ENCODE peak calls at places on chromosomes 7 and 10, in ten cellular contexts. One of them, this sample, is unnamed.

GRCh38 chr10:48514916-48515315 is 90.0 kb downstream of the ARHGAP22 start:
- DNase-seq in endothelial cell of umbilical vein: no peak
- DNase-seq in GM23338: no peak
- DNase-seq in SK-N-SH: no peak
- DNase-seq in breast epithelium: no peak
- DNase-seq in Panc1: no peak
- DNase-seq in stomach: no peak
- DNase-seq in HCT116: no peak
- DNase-seq in upper lobe of left lung: no peak
- DNase-seq in sigmoid colon: no peak
- DNase-seq in this sample: no peak

GRCh38 chr10:128087884-128088695 is 38.1 kb downstream of the MKI67 start:
- DNase-seq in endothelial cell of umbilical vein: no peak
- DNase-seq in GM23338: peak; percentile 57
- DNase-seq in SK-N-SH: peak; percentile 54
- DNase-seq in breast epithelium: no peak
- DNase-seq in Panc1: no peak
- DNase-seq in stomach: no peak
- DNase-seq in HCT116: peak; percentile 47
- DNase-seq in upper lobe of left lung: no peak
- DNase-seq in sigmoid colon: no peak
- DNase-seq in this sample: no peak

GRCh38 chr10:98414932-98415709 is at the start of gene PYROXD2:
- DNase-seq in endothelial cell of umbilical vein: peak; percentile 88
- DNase-seq in GM23338: peak; percentile 84
- DNase-seq in SK-N-SH: peak; percentile 88
- DNase-seq in breast epithelium: peak; percentile 86
- DNase-seq in Panc1: no peak
- DNase-seq in stomach: peak; percentile 89
- DNase-seq in HCT116: peak; percentile 81
- DNase-seq in upper lobe of left lung: peak; percentile 90
- DNase-seq in sigmoid colon: peak; percentile 97
- DNase-seq in this sample: peak; percentile 93

GRCh38 chr10:44962870-44963738 is 3.5 kb downstream of the RASSF4 start:
- DNase-seq in endothelial cell of umbilical vein: no peak
- DNase-seq in GM23338: peak; percentile 78
- DNase-seq in SK-N-SH: no peak
- DNase-seq in breast epithelium: no peak
- DNase-seq in Panc1: no peak
- DNase-seq in stomach: no peak
- DNase-seq in HCT116: no peak
- DNase-seq in upper lobe of left lung: no peak
- DNase-seq in sigmoid colon: peak; percentile 67
- DNase-seq in this sample: peak; percentile 55

GRCh38 chr10:50394832-50395231 is 143.5 kb upstream of the ASAH2 start:
- DNase-seq in endothelial cell of umbilical vein: peak; percentile 36
- DNase-seq in GM23338: no peak
- DNase-seq in SK-N-SH: no peak
- DNase-seq in breast epithelium: no peak
- DNase-seq in Panc1: no peak
- DNase-seq in stomach: no peak
- DNase-seq in HCT116: no peak
- DNase-seq in upper lobe of left lung: no peak
- DNase-seq in sigmoid colon: no peak
- DNase-seq in this sample: no peak

GRCh38 chr10:118908487-118909280 is 120.8 kb upstream of the NANOS1 start:
- DNase-seq in endothelial cell of umbilical vein: no peak
- DNase-seq in GM23338: no peak
- DNase-seq in SK-N-SH: peak; percentile 73
- DNase-seq in breast epithelium: no peak
- DNase-seq in Panc1: no peak
- DNase-seq in stomach: no peak
- DNase-seq in HCT116: no peak
- DNase-seq in upper lobe of left lung: peak; percentile 54
- DNase-seq in sigmoid colon: no peak
- DNase-seq in this sample: peak; percentile 56

GRCh38 chr7:29879609-29880008 is 73.3 kb downstream of the WIPF3 start:
- DNase-seq in endothelial cell of umbilical vein: no peak
- DNase-seq in GM23338: no peak
- DNase-seq in SK-N-SH: no peak
- DNase-seq in breast epithelium: no peak
- DNase-seq in Panc1: no peak
- DNase-seq in stomach: no peak
- DNase-seq in HCT116: no peak
- DNase-seq in upper lobe of left lung: no peak
- DNase-seq in sigmoid colon: peak; percentile 85
- DNase-seq in this sample: no peak

GRCh38 chr10:33664070-33664469 is 329.6 kb upstream of the NRP1 start:
- DNase-seq in endothelial cell of umbilical vein: no peak
- DNase-seq in GM23338: no peak
- DNase-seq in SK-N-SH: no peak
- DNase-seq in breast epithelium: no peak
- DNase-seq in Panc1: no peak
- DNase-seq in stomach: no peak
- DNase-seq in HCT116: no peak
- DNase-seq in upper lobe of left lung: no peak
- DNase-seq in sigmoid colon: no peak
- DNase-seq in this sample: no peak

DNA sequence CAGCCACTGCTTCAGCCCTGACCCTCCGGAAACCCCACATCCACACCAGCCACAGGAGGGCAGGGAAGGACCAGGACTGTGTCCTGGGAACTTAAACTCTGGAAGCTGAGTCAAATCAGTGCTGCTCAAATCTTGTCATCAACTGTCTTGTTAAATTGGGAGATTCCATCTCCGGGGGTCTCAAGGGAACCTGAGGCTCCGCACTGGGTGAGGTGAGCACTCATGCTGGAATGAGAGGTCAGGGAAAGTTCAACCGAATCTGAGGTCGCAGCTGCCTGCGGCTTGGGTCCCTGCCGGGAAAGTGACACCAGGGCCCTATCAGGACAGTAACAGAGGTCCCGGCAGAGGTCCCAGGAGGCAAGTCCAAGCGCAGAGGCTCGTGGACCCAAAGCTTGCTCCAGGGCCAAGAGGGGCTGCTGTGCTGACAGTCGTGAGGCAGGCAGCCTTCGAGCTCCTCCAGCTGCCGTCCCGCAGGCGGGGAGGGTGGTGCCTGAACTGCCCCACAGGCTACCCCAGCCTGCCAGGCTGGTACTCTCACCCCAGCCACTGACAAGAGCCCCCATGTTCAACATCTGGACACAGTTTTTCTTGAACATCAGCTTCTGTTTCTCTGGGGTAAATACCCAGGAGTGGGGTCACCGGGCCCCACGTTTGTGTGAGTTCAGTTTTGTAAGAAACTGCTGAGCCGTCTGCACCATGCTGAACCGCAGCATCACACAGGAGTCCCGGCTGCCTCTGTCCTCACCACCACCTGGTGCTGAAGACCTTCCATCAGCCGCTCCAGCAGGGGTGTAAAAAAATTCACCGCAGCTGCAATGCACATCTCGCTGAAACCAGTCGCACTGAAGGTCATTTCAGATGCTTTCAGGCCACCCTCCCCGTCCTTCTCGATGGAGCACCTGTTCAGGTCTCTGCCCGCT is 101.0 kb downstream of the DIP2C start:
- DNase-seq in endothelial cell of umbilical vein: no peak
- DNase-seq in GM23338: no peak
- DNase-seq in SK-N-SH: no peak
- DNase-seq in breast epithelium: no peak
- DNase-seq in Panc1: no peak
- DNase-seq in stomach: no peak
- DNase-seq in HCT116: no peak
- DNase-seq in upper lobe of left lung: peak; percentile 70
- DNase-seq in sigmoid colon: no peak
- DNase-seq in this sample: no peak
- TF ChIP-seq CTCF in endothelial cell of umbilical vein: no peak
- TF ChIP-seq CTCF in GM23338: peak; percentile 37
- TF ChIP-seq CTCF in SK-N-SH: peak; percentile 15
- TF ChIP-seq CTCF in breast epithelium: no peak
- TF ChIP-seq CTCF in Panc1: no peak
- TF ChIP-seq CTCF in stomach: no peak
- TF ChIP-seq CTCF in HCT116: no peak
- TF ChIP-seq CTCF in upper lobe of left lung: no peak
- TF ChIP-seq CTCF in sigmoid colon: peak; percentile 21
- TF ChIP-seq CTCF in this sample: no peak

GRCh38 chr10:79319372-79319771 is 27.9 kb upstream of the PPIF start:
- DNase-seq in endothelial cell of umbilical vein: no peak
- DNase-seq in GM23338: no peak
- DNase-seq in SK-N-SH: no peak
- DNase-seq in breast epithelium: no peak
- DNase-seq in Panc1: no peak
- DNase-seq in stomach: no peak
- DNase-seq in HCT116: no peak
- DNase-seq in upper lobe of left lung: no peak
- DNase-seq in sigmoid colon: no peak
- DNase-seq in this sample: no peak

GRCh38 chr10:79322616-79323566 is 24.4 kb upstream of the PPIF start:
- DNase-seq in endothelial cell of umbilical vein: no peak
- DNase-seq in GM23338: no peak
- DNase-seq in SK-N-SH: no peak
- DNase-seq in breast epithelium: peak; percentile 78
- DNase-seq in Panc1: no peak
- DNase-seq in stomach: peak; percentile 55
- DNase-seq in HCT116: no peak
- DNase-seq in upper lobe of left lung: no peak
- DNase-seq in sigmoid colon: peak; percentile 88
- DNase-seq in this sample: peak; percentile 71

GRCh38 chr10:79321951-79322350 is 25.3 kb upstream of the PPIF start:
- DNase-seq in endothelial cell of umbilical vein: no peak
- DNase-seq in GM23338: no peak
- DNase-seq in SK-N-SH: no peak
- DNase-seq in breast epithelium: no peak
- DNase-seq in Panc1: no peak
- DNase-seq in stomach: no peak
- DNase-seq in HCT116: no peak
- DNase-seq in upper lobe of left lung: no peak
- DNase-seq in sigmoid colon: no peak
- DNase-seq in this sample: no peak

GRCh38 chr10:79321494-79321882 is 25.8 kb upstream of the PPIF start:
- DNase-seq in endothelial cell of umbilical vein: no peak
- DNase-seq in GM23338: no peak
- DNase-seq in SK-N-SH: no peak
- DNase-seq in breast epithelium: no peak
- DNase-seq in Panc1: no peak
- DNase-seq in stomach: no peak
- DNase-seq in HCT116: no peak
- DNase-seq in upper lobe of left lung: no peak
- DNase-seq in sigmoid colon: no peak
- DNase-seq in this sample: no peak

DNA sequence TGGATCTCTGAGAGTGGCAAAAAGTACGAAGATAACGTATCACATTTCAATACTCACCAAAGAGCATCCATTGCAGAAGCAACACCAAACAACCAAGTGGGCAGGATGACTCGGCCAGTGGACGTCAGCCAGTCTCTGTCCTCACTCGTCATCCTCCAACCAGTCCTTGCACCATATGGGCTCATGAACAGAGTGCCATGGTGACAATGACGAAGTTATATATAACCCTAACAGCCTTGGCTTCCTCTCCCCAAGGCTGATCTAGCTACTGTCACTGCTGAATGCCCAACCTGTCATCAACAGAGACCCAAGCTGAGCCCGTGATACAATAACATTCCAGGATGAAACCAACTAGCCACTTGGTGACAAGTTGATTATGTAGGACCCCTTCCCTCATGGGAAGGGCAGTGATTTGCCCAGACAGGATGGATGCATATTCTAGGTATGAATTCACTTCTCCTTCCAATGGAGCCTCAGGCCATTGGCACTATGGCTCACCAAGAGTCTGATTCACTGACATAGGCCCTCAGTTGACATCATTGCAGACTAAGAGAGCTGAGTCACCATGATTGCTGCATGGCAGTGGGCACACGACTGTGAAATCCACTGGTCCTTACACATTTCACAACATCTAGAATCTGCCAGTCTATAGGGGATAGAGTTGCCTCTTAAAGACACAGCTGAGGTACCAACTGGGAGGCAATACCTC is 26.3 kb upstream of the PPIF start:
- DNase-seq in endothelial cell of umbilical vein: no peak
- DNase-seq in GM23338: no peak
- DNase-seq in SK-N-SH: no peak
- DNase-seq in breast epithelium: no peak
- DNase-seq in Panc1: no peak
- DNase-seq in stomach: no peak
- DNase-seq in HCT116: no peak
- DNase-seq in upper lobe of left lung: no peak
- DNase-seq in sigmoid colon: no peak
- DNase-seq in this sample: no peak
- TF ChIP-seq POLR2AphosphoS5 in endothelial cell of umbilical vein: no peak
- TF ChIP-seq POLR2AphosphoS5 in GM23338: no peak
- TF ChIP-seq POLR2AphosphoS5 in SK-N-SH: peak; percentile 18
- TF ChIP-seq POLR2AphosphoS5 in breast epithelium: no peak
- TF ChIP-seq POLR2AphosphoS5 in Panc1: no peak
- TF ChIP-seq POLR2AphosphoS5 in stomach: no peak
- TF ChIP-seq POLR2AphosphoS5 in HCT116: no peak
- TF ChIP-seq POLR2AphosphoS5 in upper lobe of left lung: peak; percentile 56
- TF ChIP-seq POLR2AphosphoS5 in sigmoid colon: no peak
- TF ChIP-seq POLR2AphosphoS5 in this sample: no peak

DNA sequence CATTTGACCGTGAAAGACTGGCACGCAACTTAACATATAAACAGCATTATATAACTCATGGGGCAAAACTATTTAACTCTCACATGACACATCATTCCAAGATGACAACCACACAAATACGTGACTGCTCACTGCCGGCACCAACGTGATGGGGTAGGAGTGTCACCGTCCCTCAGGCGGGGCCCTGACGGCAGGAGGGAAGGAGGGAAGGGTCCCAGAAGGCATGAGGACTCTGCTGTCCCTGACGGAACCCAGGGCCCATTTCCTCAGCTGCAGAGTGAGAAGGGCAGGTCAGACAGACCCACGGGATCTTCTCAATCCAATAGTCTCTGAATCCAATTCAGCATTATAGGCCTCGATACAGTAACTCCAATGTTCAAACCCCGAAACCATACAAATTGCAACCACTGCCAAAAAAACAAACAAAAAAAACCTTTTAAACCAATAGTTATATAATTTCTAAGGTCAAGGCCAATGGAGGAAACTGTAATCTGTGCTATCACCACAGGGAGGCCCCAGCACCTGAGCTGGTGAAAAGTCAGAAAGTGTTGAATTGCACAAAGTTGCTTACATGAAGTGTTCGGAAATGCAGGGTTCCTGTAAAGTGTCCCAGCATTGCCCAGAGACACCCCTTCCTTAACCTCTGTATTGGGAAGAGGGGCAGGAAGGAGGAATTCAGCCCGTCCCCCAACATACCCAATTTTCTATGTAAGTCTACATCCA is 137.4 kb downstream of the TNS3 start:
- DNase-seq in endothelial cell of umbilical vein: peak; percentile 23
- DNase-seq in GM23338: peak; percentile 54
- DNase-seq in SK-N-SH: peak; percentile 49
- DNase-seq in breast epithelium: no peak
- DNase-seq in Panc1: no peak
- DNase-seq in stomach: no peak
- DNase-seq in HCT116: no peak
- DNase-seq in upper lobe of left lung: no peak
- DNase-seq in sigmoid colon: no peak
- DNase-seq in this sample: peak; percentile 38
- TF ChIP-seq CTCF in endothelial cell of umbilical vein: peak; percentile 52
- TF ChIP-seq CTCF in GM23338: peak; percentile 61
- TF ChIP-seq CTCF in SK-N-SH: peak; percentile 76
- TF ChIP-seq CTCF in breast epithelium: peak; percentile 48
- TF ChIP-seq CTCF in Panc1: no peak
- TF ChIP-seq CTCF in stomach: peak; percentile 61
- TF ChIP-seq CTCF in HCT116: peak; percentile 34
- TF ChIP-seq CTCF in upper lobe of left lung: peak; percentile 35
- TF ChIP-seq CTCF in sigmoid colon: peak; percentile 53
- TF ChIP-seq CTCF in this sample: peak; percentile 53

GRCh38 chr7:28773423-28774129 is 184.6 kb downstream of the TRIL start:
- DNase-seq in endothelial cell of umbilical vein: peak; percentile 3
- DNase-seq in GM23338: no peak
- DNase-seq in SK-N-SH: no peak
- DNase-seq in breast epithelium: no peak
- DNase-seq in Panc1: no peak
- DNase-seq in stomach: no peak
- DNase-seq in HCT116: no peak
- DNase-seq in upper lobe of left lung: no peak
- DNase-seq in sigmoid colon: no peak
- DNase-seq in this sample: peak; percentile 31
- TF ChIP-seq POLR2AphosphoS5 in endothelial cell of umbilical vein: no peak
- TF ChIP-seq POLR2AphosphoS5 in GM23338: no peak
- TF ChIP-seq POLR2AphosphoS5 in SK-N-SH: no peak
- TF ChIP-seq POLR2AphosphoS5 in breast epithelium: no peak
- TF ChIP-seq POLR2AphosphoS5 in Panc1: no peak
- TF ChIP-seq POLR2AphosphoS5 in stomach: no peak
- TF ChIP-seq POLR2AphosphoS5 in HCT116: no peak
- TF ChIP-seq POLR2AphosphoS5 in upper lobe of left lung: no peak
- TF ChIP-seq POLR2AphosphoS5 in sigmoid colon: no peak
- TF ChIP-seq POLR2AphosphoS5 in this sample: no peak

This sample was measured in transverse colon.